ENCODE peak calls at places on chromosomes 16 and 17, in eight cellular contexts. One of them, this sample, is unnamed.

GRCh38 chr16:54326266-54326662 is 39.7 kb upstream of the IRX3 start:
- DNase-seq in stomach: no peak
- DNase-seq in cardiac muscle cell: peak
- DNase-seq in RWPE1: no peak
- DNase-seq in mammary epithelial cell: no peak
- DNase-seq in heart right ventricle: no peak
- DNase-seq in H1: no peak
- DNase-seq in tibial artery: no peak
- DNase-seq in this sample: no peak

GRCh38 chr17:50062323-50063243 is 6.7 kb downstream of the ITGA3 start:
- DNase-seq in stomach: peak
- DNase-seq in cardiac muscle cell: peak
- DNase-seq in RWPE1: peak
- DNase-seq in mammary epithelial cell: peak
- DNase-seq in heart right ventricle: peak
- DNase-seq in H1: no peak
- DNase-seq in tibial artery: peak
- DNase-seq in this sample: no peak

GRCh38 chr17:58632324-58633314 is 59.2 kb downstream of the TEX14 start:
- DNase-seq in stomach: no peak
- DNase-seq in cardiac muscle cell: no peak
- DNase-seq in RWPE1: no peak
- DNase-seq in mammary epithelial cell: no peak
- DNase-seq in heart right ventricle: no peak
- DNase-seq in H1: no peak
- DNase-seq in tibial artery: no peak
- DNase-seq in this sample: no peak

GRCh38 chr16:27642753-27643152 is 92.8 kb downstream of the KATNIP start:
- DNase-seq in stomach: no peak
- DNase-seq in cardiac muscle cell: peak
- DNase-seq in RWPE1: no peak
- DNase-seq in mammary epithelial cell: peak
- DNase-seq in heart right ventricle: no peak
- DNase-seq in H1: peak
- DNase-seq in tibial artery: no peak
- DNase-seq in this sample: no peak

GRCh38 chr16:2287916-2288547 is 20.1 kb upstream of the RNPS1 start:
- DNase-seq in stomach: no peak
- DNase-seq in cardiac muscle cell: no peak
- DNase-seq in RWPE1: no peak
- DNase-seq in mammary epithelial cell: no peak
- DNase-seq in heart right ventricle: no peak
- DNase-seq in H1: no peak
- DNase-seq in tibial artery: no peak
- DNase-seq in this sample: no peak

GRCh38 chr17:39921323-39921722 is 2.9 kb upstream of the GSDMB start:
- DNase-seq in stomach: no peak
- DNase-seq in cardiac muscle cell: no peak
- DNase-seq in RWPE1: no peak
- DNase-seq in mammary epithelial cell: no peak
- DNase-seq in heart right ventricle: no peak
- DNase-seq in H1: no peak
- DNase-seq in tibial artery: no peak
- DNase-seq in this sample: no peak

GRCh38 chr17:49969794-49970389 is 902 bp downstream of the DLX4 start:
- DNase-seq in stomach: no peak
- DNase-seq in cardiac muscle cell: no peak
- DNase-seq in RWPE1: no peak
- DNase-seq in mammary epithelial cell: no peak
- DNase-seq in heart right ventricle: no peak
- DNase-seq in H1: no peak
- DNase-seq in tibial artery: no peak
- DNase-seq in this sample: no peak

GRCh38 chr16:57143125-57143965 is 42.5 kb downstream of the PSME3IP1 start:
- DNase-seq in stomach: no peak
- DNase-seq in cardiac muscle cell: no peak
- DNase-seq in RWPE1: no peak
- DNase-seq in mammary epithelial cell: no peak
- DNase-seq in heart right ventricle: no peak
- DNase-seq in H1: no peak
- DNase-seq in tibial artery: peak
- DNase-seq in this sample: peak

GRCh38 chr16:50632927-50633800 is 47.9 kb downstream of the SNX20 start:
- DNase-seq in stomach: no peak
- DNase-seq in cardiac muscle cell: no peak
- DNase-seq in RWPE1: no peak
- DNase-seq in mammary epithelial cell: no peak
- DNase-seq in heart right ventricle: no peak
- DNase-seq in H1: no peak
- DNase-seq in tibial artery: no peak
- DNase-seq in this sample: no peak

GRCh38 chr16:477287-477686 is 50.2 kb upstream of the CAPN15 start:
- DNase-seq in stomach: no peak
- DNase-seq in cardiac muscle cell: no peak
- DNase-seq in RWPE1: no peak
- DNase-seq in mammary epithelial cell: no peak
- DNase-seq in heart right ventricle: peak
- DNase-seq in H1: no peak
- DNase-seq in tibial artery: no peak
- DNase-seq in this sample: no peak

GRCh38 chr16:86975445-86975844 is 341.7 kb downstream of the C16orf95 start:
- DNase-seq in stomach: no peak
- DNase-seq in cardiac muscle cell: peak
- DNase-seq in RWPE1: peak
- DNase-seq in mammary epithelial cell: peak
- DNase-seq in heart right ventricle: no peak
- DNase-seq in H1: peak
- DNase-seq in tibial artery: peak
- DNase-seq in this sample: no peak

GRCh38 chr17:12994341-12995074 is 23.3 kb downstream of the ELAC2 start:
- DNase-seq in stomach: no peak
- DNase-seq in cardiac muscle cell: no peak
- DNase-seq in RWPE1: no peak
- DNase-seq in mammary epithelial cell: no peak
- DNase-seq in heart right ventricle: no peak
- DNase-seq in H1: no peak
- DNase-seq in tibial artery: peak
- DNase-seq in this sample: no peak

GRCh38 chr17:35433075-35433894 is 985 bp upstream of the SLFN12 start:
- DNase-seq in stomach: peak
- DNase-seq in cardiac muscle cell: peak
- DNase-seq in RWPE1: peak
- DNase-seq in mammary epithelial cell: peak
- DNase-seq in heart right ventricle: peak
- DNase-seq in H1: peak
- DNase-seq in tibial artery: peak
- DNase-seq in this sample: no peak

GRCh38 chr17:17675925-17676534 is 5.2 kb upstream of the RAI1 start:
- DNase-seq in stomach: no peak
- DNase-seq in cardiac muscle cell: no peak
- DNase-seq in RWPE1: peak
- DNase-seq in mammary epithelial cell: peak
- DNase-seq in heart right ventricle: no peak
- DNase-seq in H1: no peak
- DNase-seq in tibial artery: no peak
- DNase-seq in this sample: no peak

GRCh38 chr16:89860747-89861304 is 12.6 kb upstream of the TCF25 start:
- DNase-seq in stomach: peak
- DNase-seq in cardiac muscle cell: peak
- DNase-seq in RWPE1: peak
- DNase-seq in mammary epithelial cell: peak
- DNase-seq in heart right ventricle: peak
- DNase-seq in H1: peak
- DNase-seq in tibial artery: peak
- DNase-seq in this sample: peak

GRCh38 chr17:82297280-82297803 is 20.1 kb downstream of the CD7 start:
- DNase-seq in stomach: peak
- DNase-seq in cardiac muscle cell: peak
- DNase-seq in RWPE1: peak
- DNase-seq in mammary epithelial cell: peak
- DNase-seq in heart right ventricle: peak
- DNase-seq in H1: no peak
- DNase-seq in tibial artery: peak
- DNase-seq in this sample: peak

GRCh38 chr16:48526058-48526957 is 83.7 kb downstream of the N4BP1 start:
- DNase-seq in stomach: peak
- DNase-seq in cardiac muscle cell: no peak
- DNase-seq in RWPE1: peak
- DNase-seq in mammary epithelial cell: peak
- DNase-seq in heart right ventricle: no peak
- DNase-seq in H1: no peak
- DNase-seq in tibial artery: peak
- DNase-seq in this sample: no peak

GRCh38 chr16:81553814-81554675 is 109.4 kb downstream of the CMIP start:
- DNase-seq in stomach: peak
- DNase-seq in cardiac muscle cell: no peak
- DNase-seq in RWPE1: no peak
- DNase-seq in mammary epithelial cell: no peak
- DNase-seq in heart right ventricle: no peak
- DNase-seq in H1: no peak
- DNase-seq in tibial artery: no peak
- DNase-seq in this sample: no peak

GRCh38 chr16:80231118-80231515 is 309.7 kb upstream of the DYNLRB2 start:
- DNase-seq in stomach: no peak
- DNase-seq in cardiac muscle cell: no peak
- DNase-seq in RWPE1: no peak
- DNase-seq in mammary epithelial cell: peak
- DNase-seq in heart right ventricle: no peak
- DNase-seq in H1: no peak
- DNase-seq in tibial artery: no peak
- DNase-seq in this sample: no peak

GRCh38 chr16:55944377-55944802 is 69.2 kb upstream of the CES5A start:
- DNase-seq in stomach: peak
- DNase-seq in cardiac muscle cell: peak
- DNase-seq in RWPE1: peak
- DNase-seq in mammary epithelial cell: peak
- DNase-seq in heart right ventricle: peak
- DNase-seq in H1: peak
- DNase-seq in tibial artery: peak
- DNase-seq in this sample: peak

GRCh38 chr17:78970834-78971763 is 8.6 kb downstream of the LGALS3BP start:
- DNase-seq in stomach: peak
- DNase-seq in cardiac muscle cell: peak
- DNase-seq in RWPE1: peak
- DNase-seq in mammary epithelial cell: peak
- DNase-seq in heart right ventricle: peak
- DNase-seq in H1: peak
- DNase-seq in tibial artery: peak
- DNase-seq in this sample: peak
- H3K27ac ChIP-seq in stomach: no peak
- H3K27ac ChIP-seq in cardiac muscle cell: no peak
- H3K27ac ChIP-seq in RWPE1: peak
- H3K27ac ChIP-seq in mammary epithelial cell: no peak
- H3K27ac ChIP-seq in heart right ventricle: peak
- H3K27ac ChIP-seq in H1: no peak
- H3K27ac ChIP-seq in tibial artery: peak
- H3K27ac ChIP-seq in this sample: peak

DNA sequence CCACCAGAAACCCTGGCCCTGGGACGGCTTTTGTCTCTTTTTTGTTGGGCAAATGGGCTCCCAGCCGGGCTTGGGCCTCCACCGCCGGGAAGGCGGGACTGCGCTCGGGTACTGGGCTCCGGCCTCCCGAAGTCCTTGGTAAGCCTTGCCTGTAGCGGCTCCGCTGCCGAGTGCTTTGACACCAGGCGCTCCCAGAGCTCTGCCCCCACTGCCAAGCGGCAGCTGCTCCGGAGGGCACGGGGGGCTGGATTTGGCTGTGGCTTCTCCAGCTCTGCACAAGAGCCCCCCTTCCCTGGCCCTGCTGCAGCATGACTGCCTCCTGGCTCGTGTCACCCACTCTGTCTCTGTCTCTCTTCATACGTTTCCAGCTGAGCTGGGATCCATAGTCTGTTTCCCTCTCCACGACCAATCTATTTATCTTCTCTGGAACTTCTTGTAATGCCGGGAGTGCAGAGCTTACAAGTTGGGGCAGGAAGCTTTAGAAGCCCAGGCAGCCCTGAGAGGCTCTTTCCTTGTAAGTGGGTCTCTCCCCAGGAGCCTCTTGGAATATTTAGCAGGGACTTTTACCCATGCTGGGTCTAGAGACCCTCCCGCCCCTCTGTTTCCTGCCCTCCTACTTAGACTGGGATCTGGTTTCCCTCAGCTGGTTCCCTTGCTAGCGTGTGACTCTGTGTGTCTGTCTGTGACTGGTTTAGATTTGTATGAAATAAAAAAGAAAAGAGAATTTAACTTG is 246.9 kb upstream of the GSE1 start:
- DNase-seq in stomach: no peak
- DNase-seq in cardiac muscle cell: no peak
- DNase-seq in RWPE1: no peak
- DNase-seq in mammary epithelial cell: no peak
- DNase-seq in heart right ventricle: no peak
- DNase-seq in H1: peak
- DNase-seq in tibial artery: no peak
- DNase-seq in this sample: no peak
- H3K27ac ChIP-seq in stomach: peak
- H3K27ac ChIP-seq in cardiac muscle cell: peak
- H3K27ac ChIP-seq in RWPE1: peak
- H3K27ac ChIP-seq in mammary epithelial cell: no peak
- H3K27ac ChIP-seq in heart right ventricle: no peak
- H3K27ac ChIP-seq in H1: no peak
- H3K27ac ChIP-seq in tibial artery: no peak
- H3K27ac ChIP-seq in this sample: no peak

GRCh38 chr16:22235839-22236745 is 30.0 kb downstream of the EEF2K start:
- DNase-seq in stomach: no peak
- DNase-seq in cardiac muscle cell: peak
- DNase-seq in RWPE1: no peak
- DNase-seq in mammary epithelial cell: no peak
- DNase-seq in heart right ventricle: no peak
- DNase-seq in H1: no peak
- DNase-seq in tibial artery: peak
- DNase-seq in this sample: no peak

GRCh38 chr16:22240023-22240697 is 34.1 kb downstream of the EEF2K start:
- DNase-seq in stomach: no peak
- DNase-seq in cardiac muscle cell: peak
- DNase-seq in RWPE1: no peak
- DNase-seq in mammary epithelial cell: no peak
- DNase-seq in heart right ventricle: no peak
- DNase-seq in H1: no peak
- DNase-seq in tibial artery: no peak
- DNase-seq in this sample: no peak

GRCh38 chr16:22239131-22239805 is 33.2 kb downstream of the EEF2K start:
- DNase-seq in stomach: no peak
- DNase-seq in cardiac muscle cell: no peak
- DNase-seq in RWPE1: no peak
- DNase-seq in mammary epithelial cell: no peak
- DNase-seq in heart right ventricle: no peak
- DNase-seq in H1: no peak
- DNase-seq in tibial artery: no peak
- DNase-seq in this sample: no peak
- H3K27ac ChIP-seq in stomach: peak
- H3K27ac ChIP-seq in cardiac muscle cell: peak
- H3K27ac ChIP-seq in RWPE1: peak
- H3K27ac ChIP-seq in mammary epithelial cell: no peak
- H3K27ac ChIP-seq in heart right ventricle: peak
- H3K27ac ChIP-seq in H1: no peak
- H3K27ac ChIP-seq in tibial artery: peak
- H3K27ac ChIP-seq in this sample: no peak

DNA sequence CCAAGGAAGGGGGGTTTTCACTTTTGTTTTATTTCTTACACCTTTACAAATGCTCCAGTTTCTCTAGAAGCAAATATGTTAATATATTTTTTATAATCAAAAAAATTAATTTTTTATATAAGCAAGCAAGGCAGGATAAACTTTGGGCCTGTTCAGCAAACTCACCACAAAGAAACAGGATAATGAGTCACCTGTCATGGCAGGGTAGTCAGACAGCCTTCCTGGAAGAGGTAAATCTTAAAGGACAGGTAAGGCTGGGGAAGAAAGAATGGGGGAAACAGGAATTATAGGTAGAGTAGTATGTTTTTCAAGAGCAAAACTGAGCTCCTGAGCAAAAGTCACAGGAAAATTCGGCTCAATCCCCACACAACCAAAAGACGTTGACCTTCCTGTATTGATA is 186.3 kb upstream of the SOX9 start:
- DNase-seq in stomach: no peak
- DNase-seq in cardiac muscle cell: no peak
- DNase-seq in RWPE1: peak
- DNase-seq in mammary epithelial cell: peak
- DNase-seq in heart right ventricle: no peak
- DNase-seq in H1: no peak
- DNase-seq in tibial artery: no peak
- DNase-seq in this sample: no peak
- H3K27ac ChIP-seq in stomach: no peak
- H3K27ac ChIP-seq in cardiac muscle cell: no peak
- H3K27ac ChIP-seq in RWPE1: no peak
- H3K27ac ChIP-seq in mammary epithelial cell: no peak
- H3K27ac ChIP-seq in heart right ventricle: no peak
- H3K27ac ChIP-seq in H1: no peak
- H3K27ac ChIP-seq in tibial artery: no peak
- H3K27ac ChIP-seq in this sample: no peak